ENCODE peak calls at places on chromosomes 16 and 17, in four cellular contexts. One of them, this sample, is unnamed.

GRCh38 chr16:52597772-52598483 is 51.0 kb upstream of the TOX3 start:
- DNase-seq in right atrium auricular region: no peak
- DNase-seq in stimulated activated CD8-positive, alpha-beta memory T cell treated with anti-CD3 and anti-CD28 coated beads, Interleukin-4, amount 100 ng/mL, for 1 hour: no peak
- DNase-seq in hypothalamus: no peak
- DNase-seq in this sample: no peak

GRCh38 chr16:19583665-19584300 is 28.3 kb downstream of the VPS35L start:
- DNase-seq in right atrium auricular region: no peak
- DNase-seq in stimulated activated CD8-positive, alpha-beta memory T cell treated with anti-CD3 and anti-CD28 coated beads, Interleukin-4, amount 100 ng/mL, for 1 hour: no peak
- DNase-seq in hypothalamus: no peak
- DNase-seq in this sample: no peak

GRCh38 chr16:4611337-4612023 is 3.2 kb downstream of the UBALD1 start:
- DNase-seq in right atrium auricular region: no peak
- DNase-seq in stimulated activated CD8-positive, alpha-beta memory T cell treated with anti-CD3 and anti-CD28 coated beads, Interleukin-4, amount 100 ng/mL, for 1 hour: no peak
- DNase-seq in hypothalamus: no peak
- DNase-seq in this sample: no peak

GRCh38 chr16:63702981-63703590 is 1418.8 kb downstream of the CDH11 start:
- DNase-seq in right atrium auricular region: no peak
- DNase-seq in stimulated activated CD8-positive, alpha-beta memory T cell treated with anti-CD3 and anti-CD28 coated beads, Interleukin-4, amount 100 ng/mL, for 1 hour: no peak
- DNase-seq in hypothalamus: no peak
- DNase-seq in this sample: no peak

GRCh38 chr17:40724656-40725055 is 21.1 kb upstream of the KRT24 start:
- DNase-seq in right atrium auricular region: no peak
- DNase-seq in stimulated activated CD8-positive, alpha-beta memory T cell treated with anti-CD3 and anti-CD28 coated beads, Interleukin-4, amount 100 ng/mL, for 1 hour: no peak
- DNase-seq in hypothalamus: no peak
- DNase-seq in this sample: no peak

GRCh38 chr16:68097088-68097487 is 11.9 kb downstream of the NFATC3 start:
- DNase-seq in right atrium auricular region: no peak
- DNase-seq in stimulated activated CD8-positive, alpha-beta memory T cell treated with anti-CD3 and anti-CD28 coated beads, Interleukin-4, amount 100 ng/mL, for 1 hour: no peak
- DNase-seq in hypothalamus: no peak
- DNase-seq in this sample: no peak

GRCh38 chr16:31538199-31538598 is 10.5 kb downstream of the AHSP start:
- DNase-seq in right atrium auricular region: no peak
- DNase-seq in stimulated activated CD8-positive, alpha-beta memory T cell treated with anti-CD3 and anti-CD28 coated beads, Interleukin-4, amount 100 ng/mL, for 1 hour: no peak
- DNase-seq in hypothalamus: no peak
- DNase-seq in this sample: no peak

GRCh38 chr16:75491876-75492275 is 3.4 kb downstream of the CHST6 start:
- DNase-seq in right atrium auricular region: no peak
- DNase-seq in stimulated activated CD8-positive, alpha-beta memory T cell treated with anti-CD3 and anti-CD28 coated beads, Interleukin-4, amount 100 ng/mL, for 1 hour: no peak
- DNase-seq in hypothalamus: peak
- DNase-seq in this sample: peak

GRCh38 chr17:40311575-40311974 is 2.6 kb downstream of the RARA start:
- DNase-seq in right atrium auricular region: no peak
- DNase-seq in stimulated activated CD8-positive, alpha-beta memory T cell treated with anti-CD3 and anti-CD28 coated beads, Interleukin-4, amount 100 ng/mL, for 1 hour: no peak
- DNase-seq in hypothalamus: no peak
- DNase-seq in this sample: no peak

GRCh38 chr17:42321555-42321954 is 33.3 kb downstream of the STAT5A start:
- DNase-seq in right atrium auricular region: no peak
- DNase-seq in stimulated activated CD8-positive, alpha-beta memory T cell treated with anti-CD3 and anti-CD28 coated beads, Interleukin-4, amount 100 ng/mL, for 1 hour: no peak
- DNase-seq in hypothalamus: no peak
- DNase-seq in this sample: no peak

GRCh38 chr16:66342294-66342900 is 24.1 kb upstream of the CDH5 start:
- DNase-seq in right atrium auricular region: no peak
- DNase-seq in stimulated activated CD8-positive, alpha-beta memory T cell treated with anti-CD3 and anti-CD28 coated beads, Interleukin-4, amount 100 ng/mL, for 1 hour: no peak
- DNase-seq in hypothalamus: no peak
- DNase-seq in this sample: no peak

GRCh38 chr17:68491381-68491849 is 20.8 kb upstream of the PRKAR1A start:
- DNase-seq in right atrium auricular region: no peak
- DNase-seq in stimulated activated CD8-positive, alpha-beta memory T cell treated with anti-CD3 and anti-CD28 coated beads, Interleukin-4, amount 100 ng/mL, for 1 hour: no peak
- DNase-seq in hypothalamus: no peak
- DNase-seq in this sample: no peak

GRCh38 chr17:81489986-81490598 is 22.5 kb downstream of the ACTG1 start:
- DNase-seq in right atrium auricular region: no peak
- DNase-seq in stimulated activated CD8-positive, alpha-beta memory T cell treated with anti-CD3 and anti-CD28 coated beads, Interleukin-4, amount 100 ng/mL, for 1 hour: no peak
- DNase-seq in hypothalamus: no peak
- DNase-seq in this sample: no peak

GRCh38 chr16:48054881-48055601 is 100.8 kb downstream of the ABCC12 start:
- DNase-seq in right atrium auricular region: no peak
- DNase-seq in stimulated activated CD8-positive, alpha-beta memory T cell treated with anti-CD3 and anti-CD28 coated beads, Interleukin-4, amount 100 ng/mL, for 1 hour: no peak
- DNase-seq in hypothalamus: peak
- DNase-seq in this sample: no peak

GRCh38 chr16:84700518-84701277 is 898 bp downstream of the USP10 start:
- DNase-seq in right atrium auricular region: no peak
- DNase-seq in stimulated activated CD8-positive, alpha-beta memory T cell treated with anti-CD3 and anti-CD28 coated beads, Interleukin-4, amount 100 ng/mL, for 1 hour: peak
- DNase-seq in hypothalamus: peak
- DNase-seq in this sample: no peak

GRCh38 chr17:50200447-50201225 is 795 bp downstream of the COL1A1 start:
- DNase-seq in right atrium auricular region: peak
- DNase-seq in stimulated activated CD8-positive, alpha-beta memory T cell treated with anti-CD3 and anti-CD28 coated beads, Interleukin-4, amount 100 ng/mL, for 1 hour: peak
- DNase-seq in hypothalamus: peak
- DNase-seq in this sample: no peak